ENCODE peak calls at places on chromosomes 6 and 20, in ten cellular contexts. One of them, this sample, is unnamed.

GRCh38 chr6:34730006-34730405 is 27.3 kb upstream of the SNRPC start:
- DNase-seq in breast epithelium: no peak
- DNase-seq in K562: no peak
- DNase-seq in fibroblast of lung: no peak
- DNase-seq in OCI-LY7: no peak
- DNase-seq in GM06990: no peak
- DNase-seq in GM12864: no peak
- DNase-seq in uterus: no peak
- DNase-seq in RWPE1: no peak
- DNase-seq in pancreas: no peak
- DNase-seq in this sample: no peak

GRCh38 chr6:170143401-170144150 is 147.3 kb downstream of the DLL1 start:
- DNase-seq in pancreas: no peak
- DNase-seq in RWPE1: no peak
- DNase-seq in breast epithelium: no peak
- DNase-seq in GM06990: no peak
- DNase-seq in GM12864: no peak
- DNase-seq in uterus: peak
- DNase-seq in fibroblast of lung: no peak
- DNase-seq in K562: no peak
- DNase-seq in OCI-LY7: no peak
- DNase-seq in this sample: no peak

GRCh38 chr6:6588064-6588923 is at the start of gene LY86:
- DNase-seq in pancreas: no peak
- DNase-seq in GM12864: peak
- DNase-seq in OCI-LY7: peak
- DNase-seq in RWPE1: no peak
- DNase-seq in uterus: peak
- DNase-seq in K562: no peak
- DNase-seq in breast epithelium: no peak
- DNase-seq in fibroblast of lung: no peak
- DNase-seq in GM06990: peak
- DNase-seq in this sample: peak

GRCh38 chr6:88972504-88973423 is 9.3 kb upstream of the RNGTT start:
- DNase-seq in OCI-LY7: no peak
- DNase-seq in GM12864: no peak
- DNase-seq in GM06990: no peak
- DNase-seq in pancreas: no peak
- DNase-seq in uterus: no peak
- DNase-seq in fibroblast of lung: no peak
- DNase-seq in RWPE1: no peak
- DNase-seq in K562: no peak
- DNase-seq in breast epithelium: no peak
- DNase-seq in this sample: no peak

GRCh38 chr6:135901776-135902524 is 50.4 kb downstream of the PDE7B start:
- DNase-seq in pancreas: no peak
- DNase-seq in fibroblast of lung: peak
- DNase-seq in breast epithelium: no peak
- DNase-seq in RWPE1: no peak
- DNase-seq in K562: no peak
- DNase-seq in GM06990: no peak
- DNase-seq in OCI-LY7: no peak
- DNase-seq in GM12864: no peak
- DNase-seq in uterus: peak
- DNase-seq in this sample: no peak

GRCh38 chr20:58043122-58043865 is 185.2 kb downstream of the ANKRD60 start:
- DNase-seq in GM06990: no peak
- DNase-seq in breast epithelium: no peak
- DNase-seq in OCI-LY7: no peak
- DNase-seq in RWPE1: no peak
- DNase-seq in K562: no peak
- DNase-seq in uterus: no peak
- DNase-seq in GM12864: no peak
- DNase-seq in pancreas: no peak
- DNase-seq in fibroblast of lung: no peak
- DNase-seq in this sample: no peak

GRCh38 chr20:40849456-40849855 is 160.4 kb upstream of the MAFB start:
- DNase-seq in K562: no peak
- DNase-seq in RWPE1: no peak
- DNase-seq in uterus: no peak
- DNase-seq in GM12864: no peak
- DNase-seq in GM06990: no peak
- DNase-seq in breast epithelium: no peak
- DNase-seq in fibroblast of lung: no peak
- DNase-seq in pancreas: no peak
- DNase-seq in OCI-LY7: no peak
- DNase-seq in this sample: no peak

GRCh38 chr6:46757206-46757564 is 10.5 kb downstream of the ANKRD66 start:
- DNase-seq in fibroblast of lung: no peak
- DNase-seq in RWPE1: no peak
- DNase-seq in uterus: no peak
- DNase-seq in GM12864: no peak
- DNase-seq in OCI-LY7: no peak
- DNase-seq in breast epithelium: no peak
- DNase-seq in GM06990: no peak
- DNase-seq in K562: no peak
- DNase-seq in pancreas: no peak
- DNase-seq in this sample: no peak

GRCh38 chr6:150263765-150264415 is 104.9 kb upstream of the IYD start:
- DNase-seq in fibroblast of lung: no peak
- DNase-seq in pancreas: no peak
- DNase-seq in GM06990: peak
- DNase-seq in K562: no peak
- DNase-seq in GM12864: no peak
- DNase-seq in OCI-LY7: peak
- DNase-seq in uterus: no peak
- DNase-seq in RWPE1: no peak
- DNase-seq in breast epithelium: no peak
- DNase-seq in this sample: no peak

GRCh38 chr6:44404022-44404714 is 16.7 kb downstream of the CDC5L start:
- DNase-seq in pancreas: no peak
- DNase-seq in OCI-LY7: no peak
- DNase-seq in breast epithelium: no peak
- DNase-seq in GM12864: no peak
- DNase-seq in RWPE1: no peak
- DNase-seq in GM06990: no peak
- DNase-seq in uterus: no peak
- DNase-seq in K562: no peak
- DNase-seq in fibroblast of lung: no peak
- DNase-seq in this sample: no peak

GRCh38 chr6:100726741-100727140 is 154.4 kb downstream of the ASCC3 start:
- DNase-seq in K562: no peak
- DNase-seq in uterus: no peak
- DNase-seq in GM06990: no peak
- DNase-seq in OCI-LY7: no peak
- DNase-seq in RWPE1: no peak
- DNase-seq in GM12864: no peak
- DNase-seq in breast epithelium: no peak
- DNase-seq in pancreas: no peak
- DNase-seq in fibroblast of lung: peak
- DNase-seq in this sample: no peak

GRCh38 chr6:11430036-11430435 is 107.5 kb upstream of the TMEM170B start:
- DNase-seq in GM06990: no peak
- DNase-seq in K562: no peak
- DNase-seq in pancreas: no peak
- DNase-seq in breast epithelium: no peak
- DNase-seq in GM12864: no peak
- DNase-seq in OCI-LY7: no peak
- DNase-seq in fibroblast of lung: peak
- DNase-seq in uterus: no peak
- DNase-seq in RWPE1: no peak
- DNase-seq in this sample: no peak

GRCh38 chr6:169953686-169954085 is 202.3 kb downstream of the ERMARD start:
- DNase-seq in uterus: no peak
- DNase-seq in OCI-LY7: no peak
- DNase-seq in pancreas: no peak
- DNase-seq in K562: no peak
- DNase-seq in RWPE1: no peak
- DNase-seq in GM12864: no peak
- DNase-seq in GM06990: no peak
- DNase-seq in breast epithelium: no peak
- DNase-seq in fibroblast of lung: no peak
- DNase-seq in this sample: no peak

GRCh38 chr6:11329841-11330765 is 97.6 kb upstream of the NEDD9 start:
- DNase-seq in GM12864: no peak
- DNase-seq in OCI-LY7: no peak
- DNase-seq in pancreas: no peak
- DNase-seq in K562: no peak
- DNase-seq in GM06990: no peak
- DNase-seq in uterus: no peak
- DNase-seq in fibroblast of lung: no peak
- DNase-seq in RWPE1: no peak
- DNase-seq in breast epithelium: peak
- DNase-seq in this sample: no peak

GRCh38 chr6:141846639-141847038 is 286.1 kb upstream of the GJE1 start:
- DNase-seq in fibroblast of lung: no peak
- DNase-seq in GM06990: no peak
- DNase-seq in K562: no peak
- DNase-seq in RWPE1: no peak
- DNase-seq in GM12864: no peak
- DNase-seq in pancreas: no peak
- DNase-seq in OCI-LY7: no peak
- DNase-seq in breast epithelium: no peak
- DNase-seq in uterus: no peak
- DNase-seq in this sample: no peak

GRCh38 chr6:52495859-52496396 is 75.8 kb downstream of the EFHC1 start:
- DNase-seq in GM12864: no peak
- DNase-seq in GM06990: no peak
- DNase-seq in uterus: no peak
- DNase-seq in OCI-LY7: peak
- DNase-seq in pancreas: no peak
- DNase-seq in K562: no peak
- DNase-seq in fibroblast of lung: no peak
- DNase-seq in breast epithelium: no peak
- DNase-seq in RWPE1: no peak
- DNase-seq in this sample: no peak
- TF ChIP-seq CTCF in GM12864: no peak
- TF ChIP-seq CTCF in GM06990: no peak
- TF ChIP-seq CTCF in uterus: no peak
- TF ChIP-seq CTCF in OCI-LY7: peak
- TF ChIP-seq CTCF in pancreas: no peak
- TF ChIP-seq CTCF in K562: no peak
- TF ChIP-seq CTCF in fibroblast of lung: no peak
- TF ChIP-seq CTCF in breast epithelium: no peak
- TF ChIP-seq CTCF in RWPE1: no peak
- TF ChIP-seq CTCF in this sample: no peak

GRCh38 chr20:38434310-38434741 is 802 bp downstream of the SNHG17 start:
- DNase-seq in fibroblast of lung: peak
- DNase-seq in GM06990: peak
- DNase-seq in K562: peak
- DNase-seq in pancreas: no peak
- DNase-seq in GM12864: no peak
- DNase-seq in breast epithelium: no peak
- DNase-seq in RWPE1: no peak
- DNase-seq in OCI-LY7: peak
- DNase-seq in uterus: no peak
- DNase-seq in this sample: no peak

GRCh38 chr20:38433304-38433972 is 1.7 kb downstream of the SNHG17 start:
- DNase-seq in uterus: no peak
- DNase-seq in GM06990: no peak
- DNase-seq in pancreas: no peak
- DNase-seq in GM12864: no peak
- DNase-seq in fibroblast of lung: no peak
- DNase-seq in K562: no peak
- DNase-seq in breast epithelium: no peak
- DNase-seq in RWPE1: no peak
- DNase-seq in OCI-LY7: no peak
- DNase-seq in this sample: no peak

GRCh38 chr20:38437796-38438195 is 2.7 kb upstream of the SNHG17 start:
- DNase-seq in K562: no peak
- DNase-seq in uterus: no peak
- DNase-seq in RWPE1: no peak
- DNase-seq in pancreas: no peak
- DNase-seq in GM12864: no peak
- DNase-seq in OCI-LY7: no peak
- DNase-seq in breast epithelium: no peak
- DNase-seq in fibroblast of lung: no peak
- DNase-seq in GM06990: no peak
- DNase-seq in this sample: no peak

GRCh38 chr20:38434770-38435554 is at the start of gene SNHG17:
- DNase-seq in breast epithelium: peak
- DNase-seq in GM12864: peak
- DNase-seq in uterus: peak
- DNase-seq in RWPE1: peak
- DNase-seq in K562: peak
- DNase-seq in pancreas: peak
- DNase-seq in GM06990: peak
- DNase-seq in fibroblast of lung: peak
- DNase-seq in OCI-LY7: peak
- DNase-seq in this sample: peak

GRCh38 chr20:38435555-38435939 is 419 bp upstream of the SNHG17 start:
- DNase-seq in K562: no peak
- DNase-seq in pancreas: no peak
- DNase-seq in fibroblast of lung: peak
- DNase-seq in GM06990: no peak
- DNase-seq in breast epithelium: no peak
- DNase-seq in uterus: no peak
- DNase-seq in GM12864: no peak
- DNase-seq in OCI-LY7: no peak
- DNase-seq in RWPE1: no peak
- DNase-seq in this sample: no peak
- TF ChIP-seq CTCF in K562: no peak
- TF ChIP-seq CTCF in pancreas: no peak
- TF ChIP-seq CTCF in fibroblast of lung: no peak
- TF ChIP-seq CTCF in GM06990: no peak
- TF ChIP-seq CTCF in breast epithelium: no peak
- TF ChIP-seq CTCF in uterus: no peak
- TF ChIP-seq CTCF in GM12864: no peak
- TF ChIP-seq CTCF in OCI-LY7: no peak
- TF ChIP-seq CTCF in RWPE1: peak
- TF ChIP-seq CTCF in this sample: no peak

GRCh38 chr6:129621252-129621651 is 88.7 kb downstream of the ARHGAP18 start:
- DNase-seq in RWPE1: no peak
- DNase-seq in breast epithelium: no peak
- DNase-seq in uterus: no peak
- DNase-seq in OCI-LY7: peak
- DNase-seq in pancreas: no peak
- DNase-seq in K562: no peak
- DNase-seq in GM12864: no peak
- DNase-seq in GM06990: no peak
- DNase-seq in fibroblast of lung: no peak
- DNase-seq in this sample: no peak
- TF ChIP-seq CTCF in RWPE1: no peak
- TF ChIP-seq CTCF in breast epithelium: no peak
- TF ChIP-seq CTCF in uterus: no peak
- TF ChIP-seq CTCF in OCI-LY7: peak
- TF ChIP-seq CTCF in pancreas: peak
- TF ChIP-seq CTCF in K562: peak
- TF ChIP-seq CTCF in GM12864: peak
- TF ChIP-seq CTCF in GM06990: peak
- TF ChIP-seq CTCF in fibroblast of lung: peak
- TF ChIP-seq CTCF in this sample: peak

DNA sequence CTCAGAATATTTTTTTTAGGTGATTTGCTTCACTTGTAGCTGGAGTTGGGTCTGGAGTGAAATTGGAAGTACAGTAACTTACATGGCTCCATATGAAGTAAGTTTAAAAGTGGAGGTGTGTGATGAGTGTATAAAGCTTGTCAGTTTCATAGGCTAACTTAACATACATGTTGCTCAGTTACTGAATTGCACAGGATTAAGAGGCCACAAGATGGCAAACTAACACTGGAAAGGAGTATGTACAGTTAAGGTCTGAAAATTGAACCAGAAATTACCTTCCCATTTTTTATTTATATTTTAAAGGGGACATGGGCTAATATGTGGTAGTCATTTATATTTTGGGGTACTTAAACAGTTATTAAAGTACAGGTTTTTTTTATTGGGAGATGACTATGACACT is 45.3 kb upstream of the SMIM8 start:
- DNase-seq in RWPE1: no peak
- DNase-seq in breast epithelium: no peak
- DNase-seq in GM06990: no peak
- DNase-seq in GM12864: no peak
- DNase-seq in uterus: no peak
- DNase-seq in pancreas: no peak
- DNase-seq in fibroblast of lung: peak
- DNase-seq in K562: no peak
- DNase-seq in OCI-LY7: peak
- DNase-seq in this sample: no peak
- TF ChIP-seq CTCF in RWPE1: no peak
- TF ChIP-seq CTCF in breast epithelium: no peak
- TF ChIP-seq CTCF in GM06990: peak
- TF ChIP-seq CTCF in GM12864: no peak
- TF ChIP-seq CTCF in uterus: no peak
- TF ChIP-seq CTCF in pancreas: no peak
- TF ChIP-seq CTCF in fibroblast of lung: peak
- TF ChIP-seq CTCF in K562: peak
- TF ChIP-seq CTCF in OCI-LY7: peak
- TF ChIP-seq CTCF in this sample: peak

This sample was measured in GM10248.